ENCODE peak calls at places on chromosomes 4 and X, in seven cellular contexts. D, U, T, L, V, M and E are unnamed samples.

GRCh38 chrX:24294619-24295018 is 19.2 kb downstream of the SUPT20HL2 start:
- DNase-seq in L (peak; percentile 23), M (no peak), V (no peak), T (peak; percentile 26), U (no peak), D (peak; percentile 27), E (peak; percentile 52)

GRCh38 chrX:52923781-52924241 is 26.7 kb downstream of the FAM156B start:
- DNase-seq in L (no peak), V (no peak), T (no peak), M (no peak), U (peak; percentile 56), D (no peak), E (no peak)

GRCh38 chrX:23784487-23785301 is 1.7 kb downstream of the SAT1 start:
- DNase-seq in V (peak; percentile 43), U (peak; percentile 94), D (no peak), L (no peak), T (no peak), M (no peak), E (no peak)

GRCh38 chr4:94488667-94489066 is 36.9 kb downstream of the PDLIM5 start:
- DNase-seq in D (no peak), V (peak; percentile 54), U (no peak), M (no peak), L (no peak), T (no peak), E (no peak)

GRCh38 chr4:79141530-79141929 is 184.3 kb downstream of the NAA11 start:
- DNase-seq in D (no peak), L (no peak), U (peak; percentile 1), T (no peak), V (peak; percentile 1), M (no peak), E (no peak)

GRCh38 chr4:164716901-164717300 is 37.0 kb upstream of the SMIM31 start:
- DNase-seq in U (no peak), V (no peak), D (no peak), L (no peak), T (no peak), M (no peak), E (no peak)

GRCh38 chrX:24026403-24026801 is 584 bp downstream of the KLHL15 start:
- DNase-seq in V (no peak), M (no peak), L (no peak), U (peak; percentile 26), D (no peak), T (no peak), E (no peak)

GRCh38 chr4:105620640-105621323 is 68.4 kb downstream of the ARHGEF38 start:
- DNase-seq in T (no peak), L (no peak), V (no peak), M (no peak), D (no peak), U (peak; percentile 83), E (no peak)

GRCh38 chr4:187276786-187277408 is 553.2 kb upstream of the FAT1 start:
- DNase-seq in T (no peak), U (peak; percentile 74), D (no peak), M (no peak), V (peak; percentile 8), L (no peak), E (no peak)

GRCh38 chrX:38871129-38872029 is 70.1 kb downstream of the MID1IP1 start:
- DNase-seq in V (no peak), D (no peak), M (no peak), T (no peak), U (no peak), L (no peak), E (no peak)

GRCh38 chr4:120009731-120010130 is 56.9 kb downstream of the MAD2L1 start:
- DNase-seq in L (no peak), U (peak; percentile 68), T (no peak), D (peak; percentile 2), V (peak; percentile 64), M (no peak), E (no peak)

GRCh38 chr4:47669946-47670345 is 167.9 kb downstream of the CORIN start:
- DNase-seq in M (no peak), T (no peak), L (no peak), U (no peak), D (no peak), V (no peak), E (no peak)

GRCh38 chrX:136689441-136689840 is 41.5 kb downstream of the CD40LG start:
- DNase-seq in T (no peak), L (no peak), M (no peak), V (no peak), U (no peak), D (no peak), E (peak; percentile 47)

GRCh38 chr4:184396001-184396400 is 78.3 kb downstream of the IRF2 start:
- DNase-seq in D (no peak), U (no peak), L (no peak), V (no peak), M (no peak), T (no peak), E (no peak)

GRCh38 chrX:39823848-39824247 is 273.9 kb downstream of the BCOR start:
- DNase-seq in U (no peak), T (no peak), M (no peak), D (no peak), L (no peak), V (no peak), E (no peak)

GRCh38 chr4:53734584-53735363 is 143.5 kb upstream of the LNX1 start:
- DNase-seq in V (peak; percentile 44), T (no peak), M (no peak), L (no peak), U (peak; percentile 59), D (no peak), E (no peak)

GRCh38 chr4:41176357-41176756 is 38.0 kb downstream of the APBB2 start:
- DNase-seq in T (no peak), D (no peak), U (peak; percentile 71), M (no peak), V (no peak), L (no peak), E (no peak)

GRCh38 chr4:173346074-173346473 is 11.9 kb upstream of the HMGB2 start:
- DNase-seq in V (peak; percentile 46), D (no peak), U (no peak), T (no peak), M (no peak), L (no peak), E (no peak)

GRCh38 chrX:28794751-28795150 is 207.5 kb downstream of the IL1RAPL1 start:
- DNase-seq in U (no peak), L (no peak), V (no peak), D (no peak), M (no peak), T (no peak), E (no peak)

GRCh38 chrX:153342762-153343558 is 9.0 kb downstream of the ZNF275 start:
- DNase-seq in D (no peak), M (no peak), L (no peak), U (no peak), T (no peak), V (no peak), E (no peak)

GRCh38 chr4:6992728-6993655 is 50.2 kb upstream of the TADA2B start:
- DNase-seq in M (no peak), V (no peak), U (no peak), L (no peak), D (no peak), T (no peak), E (no peak)

GRCh38 chr4:7017446-7018048 is 25.6 kb upstream of the TADA2B start:
- DNase-seq in U (no peak), T (no peak), M (no peak), D (no peak), L (no peak), V (no peak), E (no peak)

GRCh38 chr4:168521736-168522135 is 24.9 kb downstream of the PALLD start:
- DNase-seq in L (no peak), D (no peak), M (no peak), U (no peak), T (no peak), V (no peak), E (no peak)

GRCh38 chr4:186724048-186724860 is 598 bp upstream of the FAT1 start:
- DNase-seq in M (no peak), D (no peak), U (peak; percentile 79), V (no peak), L (no peak), T (no peak), E (no peak)

GRCh38 chrX:115366535-115366934 is 77.0 kb downstream of the LUZP4 start:
- DNase-seq in M (no peak), T (no peak), U (no peak), L (no peak), V (no peak), D (no peak), E (no peak)